ENCODE peak calls at places on chromosomes 11 and 22, in ten cellular contexts. U is stimulated activated CD8-positive, alpha-beta memory T cell treated with anti-CD3 and anti-CD28 coated beads, Interleukin-2, amount 100 ng/mL, for 1 hour; V is MV-4-11; N is activated T-helper 1 cell treated with anti-CD3 and anti-CD28 coated beads, Interleukin-12 subunit alpha, Interleukin-12 subunit beta, Interleukin-2, Interleukin-4 antibody, amounts not matched to agents 30 ng/mL and 10 ng/mL and 1 ng/mL, durations not matched to agents 14 hours and 24 hours and 36 hours; K is iris pigment epithelial cell; J is OCI-M1; P is stimulated activated CD4-positive, alpha-beta T cell treated with anti-CD3 and anti-CD28 coated beads, TNF-alpha, amount 100 ng/mL, for 24 hours; W is brain microvascular endothelial cell; S is GM23338; Z is COR-L47. I is an unnamed sample.

GRCh38 chr11:63404536-63404935 is 35.0 kb downstream of the SLC22A9 start:
- DNase-seq in U (no peak), V (no peak), N (no peak), K (no peak), J (no peak), P (no peak), W (no peak), S (no peak), Z (no peak), I (no peak)

GRCh38 chr22:42270512-42271190 is at the start of gene TCF20:
- DNase-seq in U (peak; percentile 61), V (peak; percentile 40), N (peak; percentile 73), K (peak; percentile 71), J (peak; percentile 74), P (peak; percentile 77), W (peak; percentile 43), S (peak; percentile 89), Z (peak; percentile 78), I (peak; percentile 69)

GRCh38 chr11:109783017-109783416 is 310.2 kb upstream of the ZC3H12C start:
- DNase-seq in U (no peak), V (no peak), N (no peak), K (no peak), J (no peak), P (no peak), W (no peak), S (no peak), Z (no peak), I (no peak)

GRCh38 chr22:42489000-42489399 is 30.6 kb downstream of the RRP7A start:
- DNase-seq in U (no peak), V (no peak), N (no peak), K (no peak), J (no peak), P (no peak), W (no peak), S (no peak), Z (no peak), I (no peak)

GRCh38 chr22:44026066-44026629 is 2.0 kb downstream of the PARVB start:
- DNase-seq in U (no peak), V (no peak), N (no peak), K (no peak), J (no peak), P (no peak), W (no peak), S (no peak), Z (no peak), I (no peak)

GRCh38 chr22:49049691-49050090 is 778.0 kb downstream of the BRD1 start:
- DNase-seq in U (no peak), V (no peak), N (no peak), K (no peak), J (no peak), P (no peak), W (no peak), S (no peak), Z (no peak), I (no peak)

GRCh38 chr11:12704049-12704448 is 29.8 kb downstream of the TEAD1 start:
- DNase-seq in U (no peak), V (no peak), N (no peak), K (peak; percentile 92), J (no peak), P (no peak), W (peak; percentile 75), S (no peak), Z (no peak), I (no peak)

GRCh38 chr22:40593460-40594273 is 42.9 kb downstream of the MRTFA start:
- DNase-seq in U (no peak), V (no peak), N (no peak), K (no peak), J (peak; percentile 14), P (no peak), W (no peak), S (no peak), Z (no peak), I (no peak)

GRCh38 chr11:68582416-68583046 is 101.8 kb upstream of the GAL start:
- DNase-seq in U (no peak), V (no peak), N (no peak), K (no peak), J (no peak), P (no peak), W (peak; percentile 9), S (no peak), Z (no peak), I (no peak)